ENCODE peak calls at places on chromosomes 5 and 9, in four cellular contexts. N is heart left ventricle, Z is BJ, D is PC-9. C is an unnamed sample.
A peak's percentile ranks its signal among the peaks of the same experiment; 100 is the strongest.

GRCh38 chr9:1604942-1605560 is 410.1 kb upstream of the SMARCA2 start:
- DNase-seq in N (no peak), D (no peak), Z (no peak), C (no peak)

GRCh38 chr5:173707392-173707791 is 90.9 kb upstream of the BOD1 start:
- DNase-seq in N (peak; percentile 79), D (peak; percentile 10), Z (no peak), C (no peak)

GRCh38 chr5:28580616-28581015 is 1542.2 kb upstream of the CDH9 start:
- DNase-seq in N (no peak), D (no peak), Z (no peak), C (no peak)

GRCh38 chr9:136201609-136202448 is 3.1 kb downstream of the LHX3 start:
- DNase-seq in D (no peak), N (no peak), Z (no peak), C (no peak)

GRCh38 chr9:9563817-9564216 is 1049.0 kb downstream of the PTPRD start:
- DNase-seq in N (no peak), Z (no peak), D (no peak), C (no peak)

GRCh38 chr5:173618927-173619519 is 2.6 kb upstream of the BOD1 start:
- DNase-seq in D (peak; percentile 48), N (no peak), Z (no peak), C (peak; percentile 47)

GRCh38 chr5:156330141-156330870 is 3.3 kb downstream of the SGCD start:
- DNase-seq in D (no peak), Z (no peak), N (no peak), C (no peak)

GRCh38 chr5:134043793-134044525 is 39.2 kb upstream of the VDAC1 start:
- DNase-seq in N (no peak), Z (no peak), D (no peak), C (no peak)

GRCh38 chr5:116681334-116682013 is 106.9 kb upstream of the SEMA6A start:
- DNase-seq in Z (no peak), D (no peak), N (no peak), C (no peak)

GRCh38 chr5:65086234-65086886 is 317.6 kb downstream of the CWC27 start:
- DNase-seq in D (no peak), N (no peak), Z (no peak), C (no peak)

GRCh38 chr9:34332370-34332964 is 3.1 kb downstream of the NUDT2 start:
- DNase-seq in N (no peak), D (no peak), Z (no peak), C (no peak)

GRCh38 chr9:98488578-98489312 is 220.0 kb downstream of the GABBR2 start:
- DNase-seq in Z (peak; percentile 97), D (peak; percentile 63), N (no peak), C (no peak)

GRCh38 chr5:34510002-34510401 is 146.1 kb upstream of the RAI14 start:
- DNase-seq in N (no peak), Z (no peak), D (no peak), C (no peak)

GRCh38 chr9:35682083-35682482 is 7.6 kb downstream of the TPM2 start:
- DNase-seq in D (no peak), N (no peak), Z (no peak), C (no peak)

GRCh38 chr9:35680331-35681105 is 6.8 kb downstream of the CA9 start:
- DNase-seq in N (no peak), D (no peak), Z (no peak), C (no peak)

GRCh38 chr9:35681341-35682002 is 7.7 kb downstream of the CA9 start:
- DNase-seq in Z (no peak), N (no peak), D (no peak), C (no peak)

GRCh38 chr9:35679091-35679490 is 5.4 kb downstream of the CA9 start:
- DNase-seq in N (no peak), Z (no peak), D (no peak), C (no peak)

DNA sequence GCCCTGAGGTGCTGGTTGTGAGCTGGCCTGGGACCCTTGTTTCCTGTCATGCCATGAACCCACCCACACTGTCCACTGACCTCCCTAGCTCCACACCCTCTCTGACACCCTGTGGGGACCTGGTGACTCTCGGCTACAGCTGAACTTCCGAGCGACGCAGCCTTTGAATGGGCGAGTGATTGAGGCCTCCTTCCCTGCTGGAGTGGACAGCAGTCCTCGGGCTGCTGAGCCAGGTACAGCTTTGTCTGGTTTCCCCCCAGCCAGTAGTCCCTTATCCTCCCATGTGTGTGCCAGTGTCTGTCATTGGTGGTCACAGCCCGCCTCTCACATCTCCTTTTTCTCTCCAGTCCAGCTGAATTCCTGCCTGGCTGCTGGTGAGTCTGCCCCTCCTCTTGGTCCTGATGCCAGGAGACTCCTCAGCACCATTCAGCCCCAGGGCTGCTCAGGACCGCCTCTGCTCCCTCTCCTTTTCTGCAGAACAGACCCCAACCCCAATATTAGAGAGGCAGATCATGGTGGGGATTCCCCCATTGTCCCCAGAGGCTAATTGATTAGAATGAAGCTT is 6.1 kb downstream of the CA9 start:
- DNase-seq in Z (no peak), D (no peak), N (no peak), C (no peak)
- H3K4me3 ChIP-seq in Z (no peak overlapping the region), D (no peak overlapping the region), N (no peak overlapping the region), C (no peak overlapping the region)

DNA sequence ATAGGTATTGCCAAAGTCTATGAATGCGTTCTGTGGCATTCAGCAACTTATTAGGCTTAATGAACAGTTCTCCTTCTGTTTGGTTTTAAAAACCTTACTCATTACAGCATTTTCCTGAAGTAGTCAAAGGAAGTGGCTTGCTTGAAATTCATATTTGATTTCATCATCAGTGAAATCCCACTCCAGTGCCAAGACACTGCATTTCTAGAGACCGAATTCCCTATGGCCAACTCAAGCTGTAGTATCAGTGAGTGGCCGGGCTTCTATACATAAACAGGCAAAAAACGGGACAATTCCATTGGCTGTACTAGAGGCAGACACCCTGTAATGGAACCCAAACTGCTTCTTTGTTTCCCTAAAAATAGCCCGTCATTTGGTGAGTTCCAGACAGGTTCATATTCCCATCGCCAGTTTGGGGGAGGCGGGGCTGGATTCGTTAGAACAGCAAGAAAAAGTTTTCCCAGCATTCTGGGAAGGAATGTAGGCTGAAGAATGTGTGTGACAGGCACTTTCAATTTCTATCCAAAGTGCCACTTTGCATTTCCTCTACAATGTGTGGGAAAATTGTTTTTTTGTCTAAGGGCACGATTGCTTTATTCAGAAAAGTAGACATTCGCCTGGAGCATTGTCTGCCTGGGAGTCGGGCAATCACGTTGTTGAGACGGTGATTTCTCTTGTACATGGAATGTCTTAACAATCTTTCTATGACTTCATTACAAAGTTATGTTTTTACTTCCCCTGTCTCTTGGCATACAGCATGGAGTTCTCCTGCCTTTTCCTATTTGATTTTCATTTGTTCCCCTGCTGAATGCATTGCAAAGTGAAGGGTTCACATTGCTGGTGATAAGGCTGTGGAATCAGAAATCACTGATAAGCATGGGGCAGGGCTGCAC is 141.8 kb upstream of the MAST4 start:
- DNase-seq in Z (no peak), D (no peak), N (no peak), C (no peak)
- H3K4me3 ChIP-seq in Z (no peak overlapping the region), D (no peak overlapping the region), N (peak overlapping the region; percentile 37), C (no peak overlapping the region)

GRCh38 chr9:129611302-129611800 is 9.6 kb downstream of the C9orf50 start:
- DNase-seq in Z (no peak), N (no peak), D (no peak), C (no peak)
- H3K4me3 ChIP-seq in Z (peak overlapping the region; percentile 45), N (peak overlapping the region; percentile 73), D (peak overlapping the region; percentile 93), C (no peak overlapping the region)

GRCh38 chr9:135088348-135088978 is 995 bp downstream of the OLFM1 start:
- DNase-seq in N (no peak), D (no peak), Z (no peak), C (no peak)

GRCh38 chr9:135087489-135087791 is at the start of gene OLFM1:
- DNase-seq in N (peak; percentile 83), Z (no peak), D (no peak), C (peak; percentile 95)

GRCh38 chr9:135087899-135088347 is 455 bp downstream of the OLFM1 start:
- DNase-seq in Z (no peak), N (no peak), D (no peak), C (no peak)

GRCh38 chr9:135085830-135086546 is 1.5 kb upstream of the OLFM1 start:
- DNase-seq in N (peak; percentile 81), Z (no peak), D (peak; percentile 67), C (peak; percentile 95)

DNA sequence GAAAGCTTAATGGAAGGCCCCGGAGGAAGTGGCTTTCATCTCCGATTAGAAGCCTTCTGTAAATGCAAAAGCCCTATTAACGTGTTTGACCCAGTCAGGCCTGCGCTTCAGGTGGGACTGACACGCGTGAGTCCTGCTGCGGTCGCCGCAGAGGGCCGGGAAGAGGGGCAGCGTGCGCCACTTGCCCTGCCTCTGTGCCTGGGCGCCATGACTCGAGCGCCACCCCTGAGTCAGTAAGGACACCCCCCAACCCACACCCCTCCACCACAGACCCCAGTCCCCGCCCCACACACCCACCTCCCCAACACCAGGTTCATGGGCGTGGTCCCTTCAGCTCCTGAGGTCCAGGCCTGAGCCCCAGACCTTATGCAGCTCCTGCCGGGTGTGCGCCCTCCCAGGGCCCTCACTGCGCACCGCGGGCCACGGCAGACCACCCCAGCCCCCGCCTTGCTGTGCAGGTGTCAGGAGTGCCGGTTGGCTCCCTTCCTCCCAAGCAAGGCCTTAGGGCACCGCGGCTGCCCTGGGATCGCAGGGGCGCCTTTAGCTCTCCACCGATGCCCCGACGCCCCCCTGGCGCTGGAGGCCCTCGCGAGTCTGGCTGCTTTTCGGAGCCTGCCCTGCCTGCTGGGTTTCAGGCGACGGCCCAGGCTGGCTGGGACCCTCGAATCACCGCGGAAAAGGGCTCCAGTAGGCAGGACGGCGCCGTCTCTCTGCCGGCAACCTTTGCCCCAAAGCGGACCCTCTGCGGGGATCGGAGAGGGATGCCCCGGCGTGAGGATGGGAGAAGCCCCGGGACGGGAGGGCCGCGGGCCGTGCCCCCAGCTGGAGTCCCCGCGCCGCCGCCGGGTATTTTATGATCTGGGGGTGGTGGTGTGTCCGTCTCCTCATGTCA is 625 bp upstream of the OLFM1 start:
- DNase-seq in N (no peak), Z (no peak), D (no peak), C (no peak)
- H3K4me3 ChIP-seq in N (peak overlapping the region; percentile 59), Z (no peak overlapping the region), D (no peak overlapping the region), C (no peak overlapping the region)

GRCh38 chr5:10567181-10567591 is 3.3 kb downstream of the ANKRD33B start:
- DNase-seq in N (no peak), Z (no peak), D (no peak), C (peak; percentile 80)
- H3K4me3 ChIP-seq in N (no peak overlapping the region), Z (peak overlapping the region; percentile 7), D (no peak overlapping the region), C (no peak overlapping the region)

GRCh38 chr5:154654484-154655375 is 100.4 kb upstream of the LARP1 start:
- DNase-seq in Z (no peak), D (no peak), N (no peak), C (no peak)
- H3K4me3 ChIP-seq in Z (no peak overlapping the region), D (no peak overlapping the region), N (peak overlapping the region; percentile 31), C (no peak overlapping the region)

GRCh38 chr5:151026088-151026487 is 5.7 kb downstream of the GPX3 start:
- DNase-seq in N (peak; percentile 34), Z (no peak), D (no peak), C (no peak)
- H3K4me3 ChIP-seq in N (no peak overlapping the region), Z (no peak overlapping the region), D (no peak overlapping the region), C (no peak overlapping the region)

GRCh38 chr9:75167281-75167680 is 79.0 kb downstream of the OSTF1 start:
- DNase-seq in N (no peak), D (no peak), Z (no peak), C (no peak)
- H3K4me3 ChIP-seq in N (no peak overlapping the region), D (no peak overlapping the region), Z (no peak overlapping the region), C (no peak overlapping the region)

GRCh38 chr9:129459550-129460322 is 161.2 kb downstream of the C9orf50 start:
- DNase-seq in N (no peak), D (no peak), Z (no peak), C (no peak)
- H3K4me3 ChIP-seq in N (peak overlapping the region; percentile 35), D (no peak overlapping the region), Z (no peak overlapping the region), C (no peak overlapping the region)